ENCODE peak calls at places on chromosomes 13 and 19, in nine cellular contexts. One of them, this sample, is unnamed.

GRCh38 chr19:54448037-54448773 is 794 bp upstream of the LENG8 start:
- DNase-seq in tibial nerve: peak
- DNase-seq in midbrain: peak
- DNase-seq in NCI-H146: peak
- DNase-seq in non-pigmented ciliary epithelial cell: no peak
- DNase-seq in activated T-helper 1 cell treated with anti-CD3 and anti-CD28 coated beads, Interleukin-12 subunit alpha, Interleukin-12 subunit beta, Interleukin-2, Interleukin-4 antibody, amounts not matched to agents 30 ng/mL and 10 ng/mL and 1 ng/mL, durations not matched to agents 14 hours and 24 hours and 36 hours: no peak
- DNase-seq in endothelial cell: peak
- DNase-seq in GM12865: no peak
- DNase-seq in H54: no peak
- DNase-seq in this sample: peak

GRCh38 chr19:13622727-13623126 is 116.4 kb upstream of the CACNA1A start:
- DNase-seq in tibial nerve: no peak
- DNase-seq in midbrain: no peak
- DNase-seq in NCI-H146: peak
- DNase-seq in non-pigmented ciliary epithelial cell: no peak
- DNase-seq in activated T-helper 1 cell treated with anti-CD3 and anti-CD28 coated beads, Interleukin-12 subunit alpha, Interleukin-12 subunit beta, Interleukin-2, Interleukin-4 antibody, amounts not matched to agents 30 ng/mL and 10 ng/mL and 1 ng/mL, durations not matched to agents 14 hours and 24 hours and 36 hours: no peak
- DNase-seq in endothelial cell: no peak
- DNase-seq in GM12865: no peak
- DNase-seq in H54: no peak
- DNase-seq in this sample: no peak

GRCh38 chr13:96780105-96780504 is 214.2 kb downstream of the OXGR1 start:
- DNase-seq in tibial nerve: no peak
- DNase-seq in midbrain: no peak
- DNase-seq in NCI-H146: no peak
- DNase-seq in non-pigmented ciliary epithelial cell: no peak
- DNase-seq in activated T-helper 1 cell treated with anti-CD3 and anti-CD28 coated beads, Interleukin-12 subunit alpha, Interleukin-12 subunit beta, Interleukin-2, Interleukin-4 antibody, amounts not matched to agents 30 ng/mL and 10 ng/mL and 1 ng/mL, durations not matched to agents 14 hours and 24 hours and 36 hours: no peak
- DNase-seq in endothelial cell: no peak
- DNase-seq in GM12865: no peak
- DNase-seq in H54: no peak
- DNase-seq in this sample: no peak

GRCh38 chr13:40492511-40492910 is 173.9 kb downstream of the FOXO1 start:
- DNase-seq in tibial nerve: no peak
- DNase-seq in midbrain: no peak
- DNase-seq in NCI-H146: no peak
- DNase-seq in non-pigmented ciliary epithelial cell: no peak
- DNase-seq in activated T-helper 1 cell treated with anti-CD3 and anti-CD28 coated beads, Interleukin-12 subunit alpha, Interleukin-12 subunit beta, Interleukin-2, Interleukin-4 antibody, amounts not matched to agents 30 ng/mL and 10 ng/mL and 1 ng/mL, durations not matched to agents 14 hours and 24 hours and 36 hours: no peak
- DNase-seq in endothelial cell: no peak
- DNase-seq in GM12865: no peak
- DNase-seq in H54: no peak
- DNase-seq in this sample: no peak

GRCh38 chr19:30564551-30565011 is 192.4 kb downstream of the ZNF536 start:
- DNase-seq in tibial nerve: no peak
- DNase-seq in midbrain: peak
- DNase-seq in NCI-H146: no peak
- DNase-seq in non-pigmented ciliary epithelial cell: no peak
- DNase-seq in activated T-helper 1 cell treated with anti-CD3 and anti-CD28 coated beads, Interleukin-12 subunit alpha, Interleukin-12 subunit beta, Interleukin-2, Interleukin-4 antibody, amounts not matched to agents 30 ng/mL and 10 ng/mL and 1 ng/mL, durations not matched to agents 14 hours and 24 hours and 36 hours: no peak
- DNase-seq in endothelial cell: no peak
- DNase-seq in GM12865: no peak
- DNase-seq in H54: no peak
- DNase-seq in this sample: no peak

GRCh38 chr13:40377783-40378182 is 288.7 kb downstream of the FOXO1 start:
- DNase-seq in tibial nerve: no peak
- DNase-seq in midbrain: no peak
- DNase-seq in NCI-H146: no peak
- DNase-seq in non-pigmented ciliary epithelial cell: no peak
- DNase-seq in activated T-helper 1 cell treated with anti-CD3 and anti-CD28 coated beads, Interleukin-12 subunit alpha, Interleukin-12 subunit beta, Interleukin-2, Interleukin-4 antibody, amounts not matched to agents 30 ng/mL and 10 ng/mL and 1 ng/mL, durations not matched to agents 14 hours and 24 hours and 36 hours: no peak
- DNase-seq in endothelial cell: no peak
- DNase-seq in GM12865: no peak
- DNase-seq in H54: no peak
- DNase-seq in this sample: no peak

GRCh38 chr19:39409207-39409885 is 2.7 kb downstream of the ZFP36 start:
- DNase-seq in tibial nerve: peak
- DNase-seq in midbrain: peak
- DNase-seq in NCI-H146: peak
- DNase-seq in non-pigmented ciliary epithelial cell: no peak
- DNase-seq in activated T-helper 1 cell treated with anti-CD3 and anti-CD28 coated beads, Interleukin-12 subunit alpha, Interleukin-12 subunit beta, Interleukin-2, Interleukin-4 antibody, amounts not matched to agents 30 ng/mL and 10 ng/mL and 1 ng/mL, durations not matched to agents 14 hours and 24 hours and 36 hours: peak
- DNase-seq in endothelial cell: peak
- DNase-seq in GM12865: peak
- DNase-seq in H54: peak
- DNase-seq in this sample: peak

GRCh38 chr19:12611361-12611699 is 610 bp downstream of the ZNF791 start:
- DNase-seq in tibial nerve: peak
- DNase-seq in midbrain: peak
- DNase-seq in NCI-H146: peak
- DNase-seq in non-pigmented ciliary epithelial cell: no peak
- DNase-seq in activated T-helper 1 cell treated with anti-CD3 and anti-CD28 coated beads, Interleukin-12 subunit alpha, Interleukin-12 subunit beta, Interleukin-2, Interleukin-4 antibody, amounts not matched to agents 30 ng/mL and 10 ng/mL and 1 ng/mL, durations not matched to agents 14 hours and 24 hours and 36 hours: no peak
- DNase-seq in endothelial cell: peak
- DNase-seq in GM12865: no peak
- DNase-seq in H54: peak
- DNase-seq in this sample: peak

GRCh38 chr19:7639863-7640348 is 3.0 kb downstream of the STXBP2 start:
- DNase-seq in tibial nerve: no peak
- DNase-seq in midbrain: no peak
- DNase-seq in NCI-H146: no peak
- DNase-seq in non-pigmented ciliary epithelial cell: no peak
- DNase-seq in activated T-helper 1 cell treated with anti-CD3 and anti-CD28 coated beads, Interleukin-12 subunit alpha, Interleukin-12 subunit beta, Interleukin-2, Interleukin-4 antibody, amounts not matched to agents 30 ng/mL and 10 ng/mL and 1 ng/mL, durations not matched to agents 14 hours and 24 hours and 36 hours: no peak
- DNase-seq in endothelial cell: no peak
- DNase-seq in GM12865: no peak
- DNase-seq in H54: no peak
- DNase-seq in this sample: no peak

GRCh38 chr19:42386974-42387707 is 3.0 kb downstream of the CNFN start:
- DNase-seq in tibial nerve: peak
- DNase-seq in midbrain: no peak
- DNase-seq in NCI-H146: peak
- DNase-seq in non-pigmented ciliary epithelial cell: no peak
- DNase-seq in activated T-helper 1 cell treated with anti-CD3 and anti-CD28 coated beads, Interleukin-12 subunit alpha, Interleukin-12 subunit beta, Interleukin-2, Interleukin-4 antibody, amounts not matched to agents 30 ng/mL and 10 ng/mL and 1 ng/mL, durations not matched to agents 14 hours and 24 hours and 36 hours: peak
- DNase-seq in endothelial cell: peak
- DNase-seq in GM12865: peak
- DNase-seq in H54: peak
- DNase-seq in this sample: peak

GRCh38 chr19:1060689-1061088 is 6.3 kb upstream of the ARHGAP45 start:
- DNase-seq in tibial nerve: no peak
- DNase-seq in midbrain: no peak
- DNase-seq in NCI-H146: no peak
- DNase-seq in non-pigmented ciliary epithelial cell: no peak
- DNase-seq in activated T-helper 1 cell treated with anti-CD3 and anti-CD28 coated beads, Interleukin-12 subunit alpha, Interleukin-12 subunit beta, Interleukin-2, Interleukin-4 antibody, amounts not matched to agents 30 ng/mL and 10 ng/mL and 1 ng/mL, durations not matched to agents 14 hours and 24 hours and 36 hours: no peak
- DNase-seq in endothelial cell: no peak
- DNase-seq in GM12865: no peak
- DNase-seq in H54: no peak
- DNase-seq in this sample: no peak

GRCh38 chr13:46614582-46614981 is 61.6 kb downstream of the LRCH1 start:
- DNase-seq in tibial nerve: no peak
- DNase-seq in midbrain: no peak
- DNase-seq in NCI-H146: no peak
- DNase-seq in non-pigmented ciliary epithelial cell: no peak
- DNase-seq in activated T-helper 1 cell treated with anti-CD3 and anti-CD28 coated beads, Interleukin-12 subunit alpha, Interleukin-12 subunit beta, Interleukin-2, Interleukin-4 antibody, amounts not matched to agents 30 ng/mL and 10 ng/mL and 1 ng/mL, durations not matched to agents 14 hours and 24 hours and 36 hours: no peak
- DNase-seq in endothelial cell: no peak
- DNase-seq in GM12865: no peak
- DNase-seq in H54: no peak
- DNase-seq in this sample: peak

GRCh38 chr13:95087746-95088305 is 213.4 kb downstream of the ABCC4 start:
- DNase-seq in tibial nerve: no peak
- DNase-seq in midbrain: no peak
- DNase-seq in NCI-H146: peak
- DNase-seq in non-pigmented ciliary epithelial cell: peak
- DNase-seq in activated T-helper 1 cell treated with anti-CD3 and anti-CD28 coated beads, Interleukin-12 subunit alpha, Interleukin-12 subunit beta, Interleukin-2, Interleukin-4 antibody, amounts not matched to agents 30 ng/mL and 10 ng/mL and 1 ng/mL, durations not matched to agents 14 hours and 24 hours and 36 hours: no peak
- DNase-seq in endothelial cell: no peak
- DNase-seq in GM12865: no peak
- DNase-seq in H54: no peak
- DNase-seq in this sample: no peak

GRCh38 chr13:48505597-48506091 is 27.2 kb downstream of the RCBTB2 start:
- DNase-seq in tibial nerve: no peak
- DNase-seq in midbrain: peak
- DNase-seq in NCI-H146: no peak
- DNase-seq in non-pigmented ciliary epithelial cell: no peak
- DNase-seq in activated T-helper 1 cell treated with anti-CD3 and anti-CD28 coated beads, Interleukin-12 subunit alpha, Interleukin-12 subunit beta, Interleukin-2, Interleukin-4 antibody, amounts not matched to agents 30 ng/mL and 10 ng/mL and 1 ng/mL, durations not matched to agents 14 hours and 24 hours and 36 hours: peak
- DNase-seq in endothelial cell: no peak
- DNase-seq in GM12865: peak
- DNase-seq in H54: no peak
- DNase-seq in this sample: no peak

GRCh38 chr19:4866595-4867424 is 657 bp downstream of the PLIN3 start:
- DNase-seq in tibial nerve: peak
- DNase-seq in midbrain: no peak
- DNase-seq in NCI-H146: no peak
- DNase-seq in non-pigmented ciliary epithelial cell: no peak
- DNase-seq in activated T-helper 1 cell treated with anti-CD3 and anti-CD28 coated beads, Interleukin-12 subunit alpha, Interleukin-12 subunit beta, Interleukin-2, Interleukin-4 antibody, amounts not matched to agents 30 ng/mL and 10 ng/mL and 1 ng/mL, durations not matched to agents 14 hours and 24 hours and 36 hours: peak
- DNase-seq in endothelial cell: peak
- DNase-seq in GM12865: peak
- DNase-seq in H54: peak
- DNase-seq in this sample: peak

GRCh38 chr13:110006304-110006703 is 219.9 kb upstream of the IRS2 start:
- DNase-seq in tibial nerve: no peak
- DNase-seq in midbrain: no peak
- DNase-seq in NCI-H146: no peak
- DNase-seq in non-pigmented ciliary epithelial cell: no peak
- DNase-seq in activated T-helper 1 cell treated with anti-CD3 and anti-CD28 coated beads, Interleukin-12 subunit alpha, Interleukin-12 subunit beta, Interleukin-2, Interleukin-4 antibody, amounts not matched to agents 30 ng/mL and 10 ng/mL and 1 ng/mL, durations not matched to agents 14 hours and 24 hours and 36 hours: no peak
- DNase-seq in endothelial cell: no peak
- DNase-seq in GM12865: no peak
- DNase-seq in H54: no peak
- DNase-seq in this sample: no peak

GRCh38 chr13:40053401-40053800 is 397.9 kb downstream of the COG6 start:
- DNase-seq in tibial nerve: no peak
- DNase-seq in midbrain: no peak
- DNase-seq in NCI-H146: no peak
- DNase-seq in non-pigmented ciliary epithelial cell: no peak
- DNase-seq in activated T-helper 1 cell treated with anti-CD3 and anti-CD28 coated beads, Interleukin-12 subunit alpha, Interleukin-12 subunit beta, Interleukin-2, Interleukin-4 antibody, amounts not matched to agents 30 ng/mL and 10 ng/mL and 1 ng/mL, durations not matched to agents 14 hours and 24 hours and 36 hours: no peak
- DNase-seq in endothelial cell: no peak
- DNase-seq in GM12865: no peak
- DNase-seq in H54: no peak
- DNase-seq in this sample: no peak

GRCh38 chr19:40809358-40810086 is 10.5 kb downstream of the EGLN2 start:
- DNase-seq in tibial nerve: no peak
- DNase-seq in midbrain: no peak
- DNase-seq in NCI-H146: no peak
- DNase-seq in non-pigmented ciliary epithelial cell: no peak
- DNase-seq in activated T-helper 1 cell treated with anti-CD3 and anti-CD28 coated beads, Interleukin-12 subunit alpha, Interleukin-12 subunit beta, Interleukin-2, Interleukin-4 antibody, amounts not matched to agents 30 ng/mL and 10 ng/mL and 1 ng/mL, durations not matched to agents 14 hours and 24 hours and 36 hours: no peak
- DNase-seq in endothelial cell: no peak
- DNase-seq in GM12865: no peak
- DNase-seq in H54: no peak
- DNase-seq in this sample: no peak

GRCh38 chr13:97215325-97215724 is 6.8 kb upstream of the MBNL2 start:
- DNase-seq in tibial nerve: no peak
- DNase-seq in midbrain: no peak
- DNase-seq in NCI-H146: no peak
- DNase-seq in non-pigmented ciliary epithelial cell: no peak
- DNase-seq in activated T-helper 1 cell treated with anti-CD3 and anti-CD28 coated beads, Interleukin-12 subunit alpha, Interleukin-12 subunit beta, Interleukin-2, Interleukin-4 antibody, amounts not matched to agents 30 ng/mL and 10 ng/mL and 1 ng/mL, durations not matched to agents 14 hours and 24 hours and 36 hours: no peak
- DNase-seq in endothelial cell: no peak
- DNase-seq in GM12865: no peak
- DNase-seq in H54: no peak
- DNase-seq in this sample: no peak

This sample was measured in SJSA1.